ENCODE peak calls at places on chromosomes 12 and 14, in ten cellular contexts. Z, T, P, I, S, C, O, X, N and E are unnamed samples.

GRCh38 chr14:102390486-102390885 is 27.7 kb downstream of the TECPR2 start:
- DNase-seq in Z (no peak), N (no peak), C (no peak), X (no peak), T (no peak), S (no peak), O (no peak), I (no peak), P (no peak), E (no peak)

GRCh38 chr12:46944104-46944503 is 118.3 kb upstream of the SLC38A4 start:
- DNase-seq in Z (no peak), C (no peak), T (peak), S (no peak), P (no peak), I (no peak), N (peak), O (peak), X (no peak), E (no peak)

GRCh38 chr12:64806593-64806992 is 17.9 kb upstream of the TBC1D30 start:
- DNase-seq in P (no peak), X (no peak), I (no peak), C (no peak), Z (no peak), T (no peak), N (no peak), S (no peak), O (peak), E (no peak)

GRCh38 chr12:88181881-88182280 is 39.8 kb downstream of the TMTC3 start:
- DNase-seq in N (no peak), C (no peak), P (no peak), I (no peak), T (peak), O (peak), Z (no peak), X (no peak), S (no peak), E (no peak)

GRCh38 chr12:100348657-100349454 is 8.0 kb upstream of the SLC17A8 start:
- DNase-seq in P (no peak), X (no peak), I (no peak), Z (no peak), T (peak), N (peak), S (no peak), O (peak), C (no peak), E (no peak)

GRCh38 chr14:71050227-71050823 is 143.1 kb downstream of the PCNX1 start:
- DNase-seq in X (no peak), Z (no peak), P (no peak), N (no peak), O (peak), I (no peak), C (no peak), S (no peak), T (no peak), E (no peak)

GRCh38 chr12:118238888-118239287 is 103.0 kb downstream of the PEBP1 start:
- DNase-seq in I (no peak), N (no peak), P (no peak), Z (no peak), C (peak), O (no peak), S (no peak), X (no peak), T (no peak), E (no peak)

GRCh38 chr14:50475460-50475859 is 56.9 kb downstream of the MAP4K5 start:
- DNase-seq in S (no peak), N (no peak), X (no peak), P (no peak), C (no peak), I (no peak), T (peak), Z (no peak), O (peak), E (no peak)

GRCh38 chr12:54082402-54082892 is 28.8 kb downstream of the HOXC4 start:
- DNase-seq in Z (peak), I (peak), P (peak), C (no peak), O (no peak), X (no peak), T (peak), S (no peak), N (no peak), E (no peak)

GRCh38 chr12:123004287-123004686 is 23.8 kb downstream of the ARL6IP4 start:
- DNase-seq in S (no peak), O (no peak), Z (no peak), N (no peak), P (peak), X (no peak), T (no peak), I (no peak), C (no peak), E (no peak)

GRCh38 chr14:103500148-103500990 is 22.3 kb downstream of the CKB start:
- DNase-seq in C (no peak), T (peak), Z (peak), N (peak), X (peak), O (peak), S (peak), P (peak), I (peak), E (peak)

GRCh38 chr14:80475074-80475473 is 263.8 kb upstream of the DIO2 start:
- DNase-seq in O (peak), Z (no peak), T (no peak), P (no peak), C (no peak), I (no peak), N (no peak), X (no peak), S (no peak), E (no peak)

GRCh38 chr14:71021347-71022014 is 114.2 kb downstream of the PCNX1 start:
- DNase-seq in T (no peak), X (no peak), S (no peak), Z (no peak), O (peak), C (no peak), P (no peak), I (no peak), N (no peak), E (no peak)

GRCh38 chr12:108803428-108804105 is 53.8 kb downstream of the SSH1 start:
- DNase-seq in P (no peak), C (peak), S (no peak), O (peak), X (peak), N (peak), I (no peak), Z (peak), T (peak), E (no peak)

GRCh38 chr12:24850486-24850885 is 98.4 kb downstream of the BCAT1 start:
- DNase-seq in N (no peak), C (no peak), X (no peak), I (no peak), S (no peak), T (no peak), P (no peak), O (no peak), Z (no peak), E (no peak)

GRCh38 chr12:124289634-124290600 is 5.0 kb upstream of the RFLNA start:
- DNase-seq in X (no peak), C (no peak), S (no peak), T (no peak), O (peak), I (no peak), Z (no peak), N (no peak), P (peak), E (no peak)

GRCh38 chr14:65356327-65356836 is 56.1 kb upstream of the FUT8 start:
- DNase-seq in O (peak), X (no peak), I (no peak), C (no peak), T (no peak), N (peak), P (no peak), S (no peak), Z (peak), E (no peak)

GRCh38 chr14:68146812-68147211 is 327.2 kb downstream of the RAD51B start:
- DNase-seq in I (no peak), N (peak), T (no peak), O (peak), X (no peak), C (no peak), S (no peak), P (no peak), Z (no peak), E (no peak)

GRCh38 chr12:26748741-26749431 is 84.1 kb downstream of the ITPR2 start:
- DNase-seq in T (no peak), S (no peak), Z (no peak), O (peak), P (no peak), I (no peak), X (no peak), N (no peak), C (peak), E (no peak)

GRCh38 chr12:95790025-95790911 is at the start of gene NTN4:
- DNase-seq in N (peak), C (no peak), Z (peak), X (no peak), I (peak), S (peak), O (peak), T (peak), P (peak), E (no peak)

GRCh38 chr12:106897082-106897481 is 58.6 kb upstream of the TMEM263 start:
- DNase-seq in O (peak), I (no peak), C (no peak), Z (no peak), T (peak), N (no peak), S (no peak), X (no peak), P (no peak), E (no peak)

GRCh38 chr12:100031821-100032220 is 47.1 kb upstream of the ANKS1B start:
- DNase-seq in X (no peak), P (no peak), C (no peak), N (no peak), Z (no peak), T (no peak), I (no peak), S (no peak), O (no peak), E (no peak)

GRCh38 chr12:66166561-66166960 is 3.2 kb downstream of the TMBIM4 start:
- DNase-seq in T (no peak), Z (no peak), C (no peak), P (no peak), X (no peak), N (no peak), O (no peak), I (no peak), S (no peak), E (no peak)

GRCh38 chr12:2373307-2373706 is 320.5 kb downstream of the CACNA1C start:
- DNase-seq in I (no peak), X (no peak), T (no peak), P (no peak), Z (no peak), C (no peak), O (no peak), N (no peak), S (no peak), E (no peak)

GRCh38 chr12:28966049-28966778 is 182.9 kb upstream of the FAR2 start:
- DNase-seq in X (no peak), P (no peak), I (no peak), Z (no peak), S (no peak), O (no peak), C (no peak), T (no peak), N (no peak), E (no peak)

GRCh38 chr14:102901633-102902032 is 20.8 kb upstream of the AMN start:
- DNase-seq in S (no peak), O (no peak), T (no peak), N (no peak), C (peak), Z (no peak), X (no peak), P (no peak), I (no peak), E (no peak)

GRCh38 chr12:50313256-50313931 is 30.1 kb upstream of the LIMA1 start:
- DNase-seq in S (no peak), P (no peak), O (no peak), T (no peak), C (no peak), Z (no peak), N (no peak), I (no peak), X (no peak), E (no peak)

GRCh38 chr12:98418357-98419075 is 96.9 kb upstream of the TMPO start:
- DNase-seq in O (peak), X (no peak), N (peak), T (peak), C (no peak), S (peak), P (peak), Z (no peak), I (peak), E (no peak)

GRCh38 chr12:52879394-52880351 is 25.2 kb downstream of the KRT8 start:
- DNase-seq in I (peak), Z (peak), P (peak), X (peak), T (peak), O (peak), S (no peak), C (no peak), N (peak), E (no peak)

GRCh38 chr12:5439333-5439732 is 7.4 kb downstream of the NTF3 start:
- DNase-seq in I (no peak), X (no peak), C (no peak), N (no peak), Z (no peak), S (no peak), O (peak), T (peak), P (no peak), E (no peak)

GRCh38 chr14:41859336-41859735 is 252.7 kb downstream of the LRFN5 start:
- DNase-seq in I (no peak), P (no peak), S (no peak), Z (no peak), X (no peak), C (no peak), T (no peak), O (no peak), N (no peak), E (no peak)

GRCh38 chr14:50225067-50225973 is 6.1 kb downstream of the SOS2 start:
- DNase-seq in I (no peak), S (no peak), X (no peak), Z (no peak), T (no peak), P (no peak), C (no peak), O (peak), N (peak), E (no peak)

GRCh38 chr12:28088566-28089277 is 101.5 kb upstream of the CCDC91 start:
- DNase-seq in I (no peak), O (peak), N (no peak), P (no peak), C (no peak), S (no peak), X (no peak), T (no peak), Z (no peak), E (no peak)

GRCh38 chr12:68451261-68452091 is 119.3 kb upstream of the MDM1 start:
- DNase-seq in N (no peak), X (no peak), P (no peak), O (peak), T (no peak), S (no peak), I (no peak), C (peak), Z (peak), E (no peak)

GRCh38 chr12:108063192-108063591 is 65.9 kb upstream of the WSCD2 start:
- DNase-seq in N (no peak), Z (no peak), X (no peak), O (no peak), S (no peak), T (peak), I (no peak), P (no peak), C (no peak), E (no peak)

GRCh38 chr14:53934778-53935414 is 21.7 kb downstream of the BMP4 start:
- DNase-seq in I (no peak), O (no peak), N (no peak), Z (no peak), T (no peak), X (no peak), P (no peak), S (no peak), C (no peak), E (no peak)

GRCh38 chr12:13941258-13942249 is 39.8 kb downstream of the GRIN2B start:
- DNase-seq in P (no peak), I (no peak), C (no peak), S (no peak), T (peak), O (peak), X (no peak), Z (peak), N (peak), E (no peak)